ENCODE peak calls at places on chromosomes 13 and 19, in four cellular contexts. One of them, this sample, is unnamed.

GRCh38 chr19:32415246-32415645 is 9.7 kb downstream of the DPY19L3 start:
- DNase-seq in cardiac muscle cell: no peak
- DNase-seq in B cell: no peak
- DNase-seq in mucosa of descending colon: no peak
- DNase-seq in this sample: no peak

GRCh38 chr13:26585136-26585535 is 27.7 kb downstream of the WASF3 start:
- DNase-seq in B cell: no peak
- DNase-seq in mucosa of descending colon: no peak
- DNase-seq in cardiac muscle cell: no peak
- DNase-seq in this sample: no peak

GRCh38 chr13:78827471-78827870 is 168.5 kb upstream of the OBI1 start:
- DNase-seq in mucosa of descending colon: no peak
- DNase-seq in B cell: no peak
- DNase-seq in cardiac muscle cell: no peak
- DNase-seq in this sample: no peak

GRCh38 chr13:29624997-29625396 is 29.5 kb upstream of the SLC7A1 start:
- DNase-seq in B cell: no peak
- DNase-seq in cardiac muscle cell: no peak
- DNase-seq in mucosa of descending colon: no peak
- DNase-seq in this sample: no peak

GRCh38 chr19:5155586-5156210 is 184.9 kb downstream of the PTPRS start:
- DNase-seq in cardiac muscle cell: no peak
- DNase-seq in mucosa of descending colon: no peak
- DNase-seq in B cell: no peak
- DNase-seq in this sample: no peak

GRCh38 chr19:17448190-17448967 is at the start of gene TMEM221:
- DNase-seq in cardiac muscle cell: peak; percentile 71
- DNase-seq in B cell: peak; percentile 72
- DNase-seq in mucosa of descending colon: peak; percentile 61
- DNase-seq in this sample: no peak

GRCh38 chr19:6034512-6034911 is 56.6 kb upstream of the RANBP3 start:
- DNase-seq in cardiac muscle cell: no peak
- DNase-seq in B cell: no peak
- DNase-seq in mucosa of descending colon: no peak
- DNase-seq in this sample: no peak

GRCh38 chr13:111346281-111346680 is 25.8 kb downstream of the TEX29 start:
- DNase-seq in mucosa of descending colon: no peak
- DNase-seq in B cell: no peak
- DNase-seq in cardiac muscle cell: no peak
- DNase-seq in this sample: no peak

GRCh38 chr19:55681131-55682087 is 6.4 kb downstream of the EPN1 start:
- DNase-seq in cardiac muscle cell: no peak
- DNase-seq in mucosa of descending colon: peak; percentile 24
- DNase-seq in B cell: no peak
- DNase-seq in this sample: no peak

GRCh38 chr19:7919681-7920519 is at the start of gene SNAPC2:
- DNase-seq in cardiac muscle cell: peak; percentile 95
- DNase-seq in B cell: peak; percentile 98
- DNase-seq in mucosa of descending colon: peak; percentile 98
- DNase-seq in this sample: peak; percentile 90

GRCh38 chr13:99269627-99270252 is 11.6 kb upstream of the GPR18 start:
- DNase-seq in mucosa of descending colon: no peak
- DNase-seq in B cell: peak; percentile 74
- DNase-seq in cardiac muscle cell: peak; percentile 49
- DNase-seq in this sample: no peak

GRCh38 chr13:51827254-51827653 is 17.7 kb downstream of the TMEM272 start:
- DNase-seq in mucosa of descending colon: no peak
- DNase-seq in cardiac muscle cell: no peak
- DNase-seq in B cell: no peak
- DNase-seq in this sample: no peak

GRCh38 chr13:106381083-106381482 is 154.4 kb downstream of the EFNB2 start:
- DNase-seq in B cell: no peak
- DNase-seq in cardiac muscle cell: peak; percentile 67
- DNase-seq in mucosa of descending colon: no peak
- DNase-seq in this sample: no peak

GRCh38 chr19:4058696-4059492 is 7.8 kb downstream of the ZBTB7A start:
- DNase-seq in cardiac muscle cell: no peak
- DNase-seq in B cell: no peak
- DNase-seq in mucosa of descending colon: peak; percentile 76
- DNase-seq in this sample: no peak

GRCh38 chr19:12985049-12985776 is 10.1 kb upstream of the NFIX start:
- DNase-seq in cardiac muscle cell: no peak
- DNase-seq in B cell: peak; percentile 54
- DNase-seq in mucosa of descending colon: peak; percentile 89
- DNase-seq in this sample: no peak

DNA sequence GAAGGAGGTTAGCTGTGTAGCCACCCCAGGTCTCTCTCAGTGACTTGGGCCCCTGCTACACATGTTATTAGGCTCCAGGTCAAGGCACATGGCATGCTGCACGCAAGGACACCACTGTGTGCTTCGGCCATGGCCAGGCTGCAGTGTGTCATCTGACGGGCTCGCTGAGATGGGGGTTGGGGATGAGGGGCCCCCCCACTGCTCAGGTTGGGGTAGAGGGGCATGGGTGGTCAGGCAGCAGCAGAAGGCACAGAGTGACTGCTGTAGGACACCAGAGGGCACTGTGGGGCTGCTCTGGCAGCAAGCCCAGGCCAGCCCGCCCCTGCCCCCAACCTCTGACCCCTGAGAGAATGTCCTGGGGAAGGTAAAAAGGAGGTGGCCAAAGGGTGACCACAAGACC is 32.2 kb upstream of the ISYNA1 start:
- DNase-seq in mucosa of descending colon: no peak
- DNase-seq in B cell: no peak
- DNase-seq in cardiac muscle cell: peak; percentile 45
- DNase-seq in this sample: no peak
- TF ChIP-seq CTCF in mucosa of descending colon: no peak
- TF ChIP-seq CTCF in B cell: no peak
- TF ChIP-seq CTCF in cardiac muscle cell: peak; percentile 46
- TF ChIP-seq CTCF in this sample: no peak

DNA sequence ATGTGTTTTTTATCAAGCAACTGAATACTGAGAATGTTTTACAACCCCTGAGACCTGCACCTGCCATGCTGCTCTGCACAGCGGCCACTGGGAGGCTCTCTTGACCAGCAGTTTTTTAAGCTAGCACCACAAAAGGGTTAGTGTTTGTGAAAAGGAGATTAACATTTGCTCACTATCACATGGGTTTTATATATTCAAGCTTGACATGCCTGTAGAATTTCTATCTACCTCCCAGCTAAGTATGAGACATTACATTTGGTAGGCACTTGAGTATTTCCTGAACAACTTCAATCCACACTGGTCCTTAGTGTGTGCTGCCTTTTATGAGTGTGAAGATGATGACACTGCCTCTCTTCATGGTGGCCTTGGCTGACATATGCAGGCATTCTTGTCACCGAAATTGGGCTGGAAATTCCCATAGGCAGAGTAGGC is 1238.9 kb downstream of the UQCRFS1 start:
- DNase-seq in B cell: peak; percentile 7
- DNase-seq in mucosa of descending colon: no peak
- DNase-seq in cardiac muscle cell: peak; percentile 63
- DNase-seq in this sample: no peak
- TF ChIP-seq CTCF in B cell: no peak
- TF ChIP-seq CTCF in mucosa of descending colon: no peak
- TF ChIP-seq CTCF in cardiac muscle cell: peak; percentile 59
- TF ChIP-seq CTCF in this sample: no peak

GRCh38 chr19:48350856-48351255 is 12.9 kb downstream of the TMEM143 start:
- DNase-seq in cardiac muscle cell: no peak
- DNase-seq in B cell: no peak
- DNase-seq in mucosa of descending colon: no peak
- DNase-seq in this sample: no peak

GRCh38 chr19:48354332-48354992 is 9.3 kb downstream of the TMEM143 start:
- DNase-seq in mucosa of descending colon: no peak
- DNase-seq in cardiac muscle cell: no peak
- DNase-seq in B cell: no peak
- DNase-seq in this sample: no peak

GRCh38 chr19:48353682-48354081 is 10.1 kb downstream of the TMEM143 start:
- DNase-seq in cardiac muscle cell: no peak
- DNase-seq in B cell: no peak
- DNase-seq in mucosa of descending colon: no peak
- DNase-seq in this sample: no peak

GRCh38 chr19:48348737-48349136 is 15.0 kb downstream of the TMEM143 start:
- DNase-seq in cardiac muscle cell: no peak
- DNase-seq in mucosa of descending colon: no peak
- DNase-seq in B cell: no peak
- DNase-seq in this sample: no peak

GRCh38 chr19:48351341-48351752 is 12.4 kb downstream of the TMEM143 start:
- DNase-seq in B cell: peak; percentile 79
- DNase-seq in mucosa of descending colon: peak; percentile 79
- DNase-seq in cardiac muscle cell: peak; percentile 66
- DNase-seq in this sample: peak; percentile 73
- TF ChIP-seq CTCF in B cell: peak; percentile 74
- TF ChIP-seq CTCF in mucosa of descending colon: peak; percentile 84
- TF ChIP-seq CTCF in cardiac muscle cell: peak; percentile 83
- TF ChIP-seq CTCF in this sample: no peak

GRCh38 chr19:2612619-2613249 is 89.8 kb downstream of the GNG7 start:
- DNase-seq in B cell: peak; percentile 29
- DNase-seq in mucosa of descending colon: no peak
- DNase-seq in cardiac muscle cell: no peak
- DNase-seq in this sample: no peak

GRCh38 chr19:2613507-2614295 is 88.8 kb downstream of the GNG7 start:
- DNase-seq in mucosa of descending colon: no peak
- DNase-seq in B cell: peak; percentile 79
- DNase-seq in cardiac muscle cell: peak; percentile 53
- DNase-seq in this sample: no peak

GRCh38 chr19:2609389-2610116 is 92.9 kb downstream of the GNG7 start:
- DNase-seq in mucosa of descending colon: peak; percentile 29
- DNase-seq in cardiac muscle cell: no peak
- DNase-seq in B cell: peak; percentile 32
- DNase-seq in this sample: no peak

GRCh38 chr19:2610637-2611482 is 91.6 kb downstream of the GNG7 start:
- DNase-seq in B cell: peak; percentile 89
- DNase-seq in mucosa of descending colon: peak; percentile 92
- DNase-seq in cardiac muscle cell: peak; percentile 95
- DNase-seq in this sample: peak; percentile 96

GRCh38 chr19:2611483-2612464 is 90.7 kb downstream of the GNG7 start:
- DNase-seq in B cell: peak; percentile 24
- DNase-seq in mucosa of descending colon: peak; percentile 30
- DNase-seq in cardiac muscle cell: no peak
- DNase-seq in this sample: no peak
- TF ChIP-seq CTCF in B cell: peak; percentile 23
- TF ChIP-seq CTCF in mucosa of descending colon: no peak
- TF ChIP-seq CTCF in cardiac muscle cell: no peak
- TF ChIP-seq CTCF in this sample: no peak

GRCh38 chr19:40603719-40604646 is 2.8 kb downstream of the LTBP4 start:
- DNase-seq in mucosa of descending colon: peak; percentile 99
- DNase-seq in cardiac muscle cell: peak; percentile 98
- DNase-seq in B cell: peak; percentile 95
- DNase-seq in this sample: peak; percentile 84
- TF ChIP-seq CTCF in mucosa of descending colon: no peak
- TF ChIP-seq CTCF in cardiac muscle cell: no peak
- TF ChIP-seq CTCF in B cell: no peak
- TF ChIP-seq CTCF in this sample: no peak

GRCh38 chr19:49890349-49891311 is 6.1 kb downstream of the IL4I1 start:
- DNase-seq in B cell: peak; percentile 85
- DNase-seq in mucosa of descending colon: peak; percentile 81
- DNase-seq in cardiac muscle cell: peak; percentile 64
- DNase-seq in this sample: no peak
- TF ChIP-seq CTCF in B cell: peak; percentile 69
- TF ChIP-seq CTCF in mucosa of descending colon: no peak
- TF ChIP-seq CTCF in cardiac muscle cell: peak; percentile 28
- TF ChIP-seq CTCF in this sample: no peak

DNA sequence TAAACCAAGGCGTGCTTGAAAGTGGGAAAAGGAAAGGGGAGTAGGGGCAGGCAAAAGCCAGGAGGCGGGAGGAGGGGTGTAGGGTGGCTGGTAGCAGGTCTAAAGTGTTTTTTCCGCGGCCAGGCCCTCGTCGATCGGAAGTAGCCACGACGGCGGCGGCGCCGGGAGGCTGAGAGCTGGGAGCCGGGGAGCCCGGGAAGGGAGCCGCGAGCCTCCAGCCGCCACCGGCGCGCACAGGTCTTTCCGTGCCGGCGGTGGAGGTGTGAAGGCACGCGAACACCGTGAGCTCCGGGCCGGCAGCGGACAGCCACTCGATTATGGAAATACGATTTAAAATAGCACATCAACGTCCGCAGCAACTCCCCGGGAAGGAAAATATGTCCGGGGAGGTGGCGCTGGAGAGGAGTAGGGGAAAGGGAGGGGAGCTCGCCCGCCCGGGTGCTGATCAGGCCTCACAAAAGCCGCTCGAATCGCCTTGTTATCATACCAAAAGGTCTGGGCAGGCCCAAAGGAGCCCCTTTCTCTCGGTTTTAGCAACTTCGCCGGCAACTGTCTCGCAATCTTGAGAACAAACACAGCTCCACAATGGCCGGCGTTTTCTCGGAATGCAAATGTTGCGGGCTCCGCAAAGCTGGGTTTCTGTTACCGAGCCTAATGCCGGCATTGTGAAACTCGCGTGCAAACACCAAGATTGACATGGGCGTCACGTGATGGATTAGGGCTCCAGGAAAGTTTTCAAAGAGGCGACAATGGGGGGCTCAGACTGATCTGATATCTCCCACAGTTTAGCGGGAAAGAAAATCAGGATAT is 2.9 kb upstream of the PCDH8 start:
- DNase-seq in mucosa of descending colon: peak; percentile 48
- DNase-seq in B cell: no peak
- DNase-seq in cardiac muscle cell: peak; percentile 73
- DNase-seq in this sample: no peak
- TF ChIP-seq CTCF in mucosa of descending colon: no peak
- TF ChIP-seq CTCF in B cell: no peak
- TF ChIP-seq CTCF in cardiac muscle cell: no peak
- TF ChIP-seq CTCF in this sample: no peak